ENCODE peak calls at places on chromosomes 11 and 22, in five cellular contexts. One of them, this sample, is unnamed.
A peak's percentile ranks its signal among the peaks of the same experiment; 100 is the strongest.

GRCh38 chr11:394034-394857 is at the start of gene PKP3:
- DNase-seq in neural crest cell: no peak
- DNase-seq in astrocyte of the spinal cord: peak; percentile 48
- DNase-seq in cardiac fibroblast: peak; percentile 71
- DNase-seq in lower leg skin: no peak
- DNase-seq in this sample: no peak

GRCh38 chr11:122853971-122854446 is 15.7 kb downstream of the CRTAM start:
- DNase-seq in neural crest cell: peak; percentile 74
- DNase-seq in astrocyte of the spinal cord: peak; percentile 89
- DNase-seq in cardiac fibroblast: peak; percentile 90
- DNase-seq in lower leg skin: no peak
- DNase-seq in this sample: no peak

GRCh38 chr11:13118194-13118593 is 109.1 kb downstream of the RASSF10 start:
- DNase-seq in neural crest cell: no peak
- DNase-seq in astrocyte of the spinal cord: peak; percentile 95
- DNase-seq in cardiac fibroblast: peak; percentile 83
- DNase-seq in lower leg skin: no peak
- DNase-seq in this sample: no peak

GRCh38 chr22:37109242-37109917 is at the start of gene TMPRSS6:
- DNase-seq in neural crest cell: no peak
- DNase-seq in astrocyte of the spinal cord: no peak
- DNase-seq in cardiac fibroblast: no peak
- DNase-seq in lower leg skin: no peak
- DNase-seq in this sample: no peak

GRCh38 chr11:17897495-17897894 is 115.4 kb downstream of the SERGEF start:
- DNase-seq in neural crest cell: no peak
- DNase-seq in astrocyte of the spinal cord: no peak
- DNase-seq in cardiac fibroblast: no peak
- DNase-seq in lower leg skin: no peak
- DNase-seq in this sample: no peak

GRCh38 chr11:102928247-102928646 is 27.3 kb downstream of the MMP13 start:
- DNase-seq in neural crest cell: no peak
- DNase-seq in astrocyte of the spinal cord: no peak
- DNase-seq in cardiac fibroblast: no peak
- DNase-seq in lower leg skin: no peak
- DNase-seq in this sample: no peak

GRCh38 chr11:71456831-71457230 is 3.8 kb downstream of the NADSYN1 start:
- DNase-seq in neural crest cell: no peak
- DNase-seq in astrocyte of the spinal cord: no peak
- DNase-seq in cardiac fibroblast: no peak
- DNase-seq in lower leg skin: no peak
- DNase-seq in this sample: no peak

GRCh38 chr22:19822301-19823117 is 32.2 kb downstream of the GNB1L start:
- DNase-seq in neural crest cell: no peak
- DNase-seq in astrocyte of the spinal cord: no peak
- DNase-seq in cardiac fibroblast: no peak
- DNase-seq in lower leg skin: peak; percentile 82
- DNase-seq in this sample: no peak

GRCh38 chr11:130308925-130309324 is 5.8 kb downstream of the ZBTB44 start:
- DNase-seq in neural crest cell: no peak
- DNase-seq in astrocyte of the spinal cord: no peak
- DNase-seq in cardiac fibroblast: no peak
- DNase-seq in lower leg skin: no peak
- DNase-seq in this sample: no peak

GRCh38 chr11:55572548-55572947 is 620 bp downstream of the OR4C16 start:
- DNase-seq in neural crest cell: no peak
- DNase-seq in astrocyte of the spinal cord: no peak
- DNase-seq in cardiac fibroblast: no peak
- DNase-seq in lower leg skin: no peak
- DNase-seq in this sample: no peak

GRCh38 chr11:120608760-120609211 is 97.2 kb downstream of the GRIK4 start:
- DNase-seq in neural crest cell: no peak
- DNase-seq in astrocyte of the spinal cord: no peak
- DNase-seq in cardiac fibroblast: no peak
- DNase-seq in lower leg skin: no peak
- DNase-seq in this sample: peak; percentile 38

GRCh38 chr22:33126881-33127280 is 68.7 kb upstream of the SYN3 start:
- DNase-seq in neural crest cell: no peak
- DNase-seq in astrocyte of the spinal cord: no peak
- DNase-seq in cardiac fibroblast: no peak
- DNase-seq in lower leg skin: no peak
- DNase-seq in this sample: no peak

GRCh38 chr22:22820626-22821025 is 67.0 kb upstream of the IGLL5 start:
- DNase-seq in neural crest cell: no peak
- DNase-seq in astrocyte of the spinal cord: no peak
- DNase-seq in cardiac fibroblast: no peak
- DNase-seq in lower leg skin: no peak
- DNase-seq in this sample: no peak

GRCh38 chr22:35306350-35306967 is 6.8 kb downstream of the TOM1 start:
- DNase-seq in neural crest cell: no peak
- DNase-seq in astrocyte of the spinal cord: no peak
- DNase-seq in cardiac fibroblast: peak; percentile 31
- DNase-seq in lower leg skin: no peak
- DNase-seq in this sample: no peak

GRCh38 chr22:26333088-26333800 is 95.8 kb upstream of the ASPHD2 start:
- DNase-seq in neural crest cell: no peak
- DNase-seq in astrocyte of the spinal cord: no peak
- DNase-seq in cardiac fibroblast: no peak
- DNase-seq in lower leg skin: no peak
- DNase-seq in this sample: no peak

GRCh38 chr22:26328221-26328620 is 100.8 kb upstream of the ASPHD2 start:
- DNase-seq in neural crest cell: no peak
- DNase-seq in astrocyte of the spinal cord: no peak
- DNase-seq in cardiac fibroblast: no peak
- DNase-seq in lower leg skin: no peak
- DNase-seq in this sample: no peak

GRCh38 chr22:26327306-26327705 is 101.8 kb upstream of the ASPHD2 start:
- DNase-seq in neural crest cell: no peak
- DNase-seq in astrocyte of the spinal cord: no peak
- DNase-seq in cardiac fibroblast: no peak
- DNase-seq in lower leg skin: no peak
- DNase-seq in this sample: no peak

GRCh38 chr22:26334232-26334631 is 94.8 kb upstream of the ASPHD2 start:
- DNase-seq in neural crest cell: no peak
- DNase-seq in astrocyte of the spinal cord: no peak
- DNase-seq in cardiac fibroblast: no peak
- DNase-seq in lower leg skin: no peak
- DNase-seq in this sample: no peak

DNA sequence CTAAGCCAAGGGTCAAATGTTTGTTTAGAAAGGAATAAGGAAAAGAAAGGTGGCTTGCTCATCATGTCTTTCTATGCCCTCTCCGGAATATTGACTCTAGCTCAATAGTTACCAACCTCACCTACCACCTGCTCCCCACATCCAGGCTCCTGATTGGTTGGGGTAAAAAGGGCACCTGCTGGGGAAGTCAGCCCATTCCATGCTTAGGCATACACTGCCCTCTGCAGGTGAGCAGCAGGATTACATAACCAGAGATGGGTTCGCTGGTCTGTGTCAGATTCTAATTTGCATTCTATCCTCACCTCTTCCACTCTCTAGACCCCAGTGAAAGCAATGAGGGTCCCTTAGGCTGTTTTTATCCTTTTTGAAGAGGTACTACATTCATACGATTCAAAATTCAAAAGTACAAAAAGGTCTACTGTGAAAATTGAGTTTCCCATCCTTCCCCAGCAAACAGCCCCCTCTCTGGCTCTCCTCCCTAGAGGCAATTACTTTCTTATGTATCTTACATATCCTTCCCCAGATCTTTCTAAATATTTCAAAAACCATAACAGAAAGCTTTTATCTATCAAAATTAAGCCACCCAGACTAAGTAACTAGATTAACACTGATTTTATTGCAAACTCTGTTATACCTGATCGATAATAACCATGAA is 98.0 kb upstream of the ASPHD2 start:
- DNase-seq in neural crest cell: peak; percentile 68
- DNase-seq in astrocyte of the spinal cord: peak; percentile 17
- DNase-seq in cardiac fibroblast: peak; percentile 56
- DNase-seq in lower leg skin: no peak
- DNase-seq in this sample: no peak
- TF ChIP-seq CTCF in neural crest cell: peak; percentile 96
- TF ChIP-seq CTCF in astrocyte of the spinal cord: peak; percentile 88
- TF ChIP-seq CTCF in cardiac fibroblast: peak; percentile 90
- TF ChIP-seq CTCF in lower leg skin: no peak
- TF ChIP-seq CTCF in this sample: peak; percentile 62

DNA sequence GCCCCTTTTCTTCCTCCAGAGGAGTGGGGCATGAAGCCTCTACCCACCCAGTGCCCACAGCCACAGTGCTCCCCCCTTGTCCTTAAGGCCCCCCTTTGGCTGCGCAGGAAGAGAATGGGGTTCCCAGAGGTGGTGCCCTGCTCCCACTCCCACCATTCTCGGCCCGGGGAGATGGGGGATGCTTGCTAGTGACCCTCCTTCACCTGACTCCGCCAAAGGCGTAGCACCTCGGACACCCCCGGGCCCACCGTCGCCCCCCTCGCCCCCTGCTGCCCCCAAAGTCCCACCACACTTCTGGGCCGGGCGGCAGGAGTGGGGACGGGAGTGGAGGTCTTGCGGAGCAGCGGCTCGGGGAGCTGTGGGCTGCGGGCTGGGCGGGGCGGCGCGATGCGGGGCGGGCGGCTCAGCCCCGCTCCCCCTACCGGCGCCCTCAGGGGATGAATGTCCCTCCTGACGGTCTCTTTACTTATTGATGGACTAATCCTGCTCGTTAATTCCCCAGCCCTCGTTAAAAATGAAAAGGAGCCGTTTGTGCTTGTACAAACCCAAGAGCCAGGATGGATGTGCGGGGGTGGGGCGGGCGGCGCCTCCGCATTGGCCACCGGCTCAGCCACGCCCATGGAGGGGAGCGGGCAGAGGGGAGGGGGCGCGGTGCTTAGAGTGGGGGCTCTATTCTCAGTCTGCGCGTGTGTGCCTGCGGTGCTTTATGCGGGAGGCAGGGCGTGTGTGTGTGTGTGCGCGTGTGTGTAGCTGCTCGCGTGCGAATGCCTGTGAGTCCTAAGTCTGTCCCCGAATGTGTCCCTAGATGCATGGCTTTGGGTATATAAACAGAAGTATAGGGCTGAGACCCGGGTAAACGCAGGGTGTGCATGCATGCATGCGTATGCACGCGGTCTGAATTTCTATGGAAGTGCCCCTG is 25.6 kb downstream of the SYT7 start:
- DNase-seq in neural crest cell: peak; percentile 9
- DNase-seq in astrocyte of the spinal cord: no peak
- DNase-seq in cardiac fibroblast: no peak
- DNase-seq in lower leg skin: no peak
- DNase-seq in this sample: no peak
- TF ChIP-seq CTCF in neural crest cell: peak; percentile 55
- TF ChIP-seq CTCF in astrocyte of the spinal cord: no peak
- TF ChIP-seq CTCF in cardiac fibroblast: peak; percentile 4
- TF ChIP-seq CTCF in lower leg skin: no peak
- TF ChIP-seq CTCF in this sample: no peak

GRCh38 chr11:11942668-11943067 is 65.8 kb downstream of the DKK3 start:
- DNase-seq in neural crest cell: no peak
- DNase-seq in astrocyte of the spinal cord: no peak
- DNase-seq in cardiac fibroblast: no peak
- DNase-seq in lower leg skin: no peak
- DNase-seq in this sample: no peak
- TF ChIP-seq CTCF in neural crest cell: no peak
- TF ChIP-seq CTCF in astrocyte of the spinal cord: no peak
- TF ChIP-seq CTCF in cardiac fibroblast: no peak
- TF ChIP-seq CTCF in lower leg skin: no peak
- TF ChIP-seq CTCF in this sample: no peak

GRCh38 chr11:9803685-9804413 is 140.0 kb downstream of the SWAP70 start:
- DNase-seq in neural crest cell: no peak
- DNase-seq in astrocyte of the spinal cord: no peak
- DNase-seq in cardiac fibroblast: no peak
- DNase-seq in lower leg skin: no peak
- DNase-seq in this sample: no peak

GRCh38 chr11:9808943-9809342 is 145.1 kb downstream of the SWAP70 start:
- DNase-seq in neural crest cell: no peak
- DNase-seq in astrocyte of the spinal cord: peak; percentile 71
- DNase-seq in cardiac fibroblast: peak; percentile 58
- DNase-seq in lower leg skin: no peak
- DNase-seq in this sample: no peak

GRCh38 chr11:9802291-9802861 is 138.5 kb downstream of the SWAP70 start:
- DNase-seq in neural crest cell: no peak
- DNase-seq in astrocyte of the spinal cord: peak; percentile 83
- DNase-seq in cardiac fibroblast: peak; percentile 87
- DNase-seq in lower leg skin: no peak
- DNase-seq in this sample: peak; percentile 27

GRCh38 chr11:9806946-9807687 is 143.2 kb downstream of the SWAP70 start:
- DNase-seq in neural crest cell: no peak
- DNase-seq in astrocyte of the spinal cord: no peak
- DNase-seq in cardiac fibroblast: no peak
- DNase-seq in lower leg skin: no peak
- DNase-seq in this sample: no peak

DNA sequence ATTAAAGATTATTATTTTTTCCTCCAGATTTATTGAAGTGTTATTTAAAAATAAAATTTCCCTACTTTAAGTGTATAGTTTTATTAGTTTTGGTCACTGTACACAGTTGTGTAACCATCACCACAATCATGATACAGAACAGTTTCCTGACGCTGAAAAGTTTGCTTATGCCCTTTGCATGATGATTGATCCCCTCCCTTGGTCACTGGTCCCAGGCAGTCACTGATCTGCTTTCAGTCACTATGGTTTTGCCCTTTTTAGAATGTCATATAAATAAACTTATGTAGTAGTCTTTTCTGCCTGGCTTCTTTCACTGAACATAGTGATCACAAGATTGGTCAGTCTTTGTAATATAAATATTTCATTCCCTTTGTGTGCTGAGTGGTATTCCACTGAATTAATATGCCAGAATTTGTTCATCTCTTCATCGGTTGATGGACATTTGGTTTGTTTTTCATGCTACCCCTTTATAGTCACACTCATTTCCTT is 140.6 kb downstream of the SWAP70 start:
- DNase-seq in neural crest cell: no peak
- DNase-seq in astrocyte of the spinal cord: no peak
- DNase-seq in cardiac fibroblast: no peak
- DNase-seq in lower leg skin: no peak
- DNase-seq in this sample: no peak
- TF ChIP-seq CTCF in neural crest cell: no peak
- TF ChIP-seq CTCF in astrocyte of the spinal cord: no peak
- TF ChIP-seq CTCF in cardiac fibroblast: no peak
- TF ChIP-seq CTCF in lower leg skin: no peak
- TF ChIP-seq CTCF in this sample: no peak

GRCh38 chr11:16632295-16633200 is 105.9 kb upstream of the C11orf58 start:
- DNase-seq in neural crest cell: no peak
- DNase-seq in astrocyte of the spinal cord: peak; percentile 23
- DNase-seq in cardiac fibroblast: peak; percentile 17
- DNase-seq in lower leg skin: no peak
- DNase-seq in this sample: no peak
- TF ChIP-seq CTCF in neural crest cell: peak; percentile 55
- TF ChIP-seq CTCF in astrocyte of the spinal cord: peak; percentile 64
- TF ChIP-seq CTCF in cardiac fibroblast: peak; percentile 40
- TF ChIP-seq CTCF in lower leg skin: no peak
- TF ChIP-seq CTCF in this sample: peak; percentile 12

GRCh38 chr11:119030329-119031047 is at the start of gene SLC37A4:
- DNase-seq in neural crest cell: peak; percentile 97
- DNase-seq in astrocyte of the spinal cord: peak; percentile 98
- DNase-seq in cardiac fibroblast: peak; percentile 98
- DNase-seq in lower leg skin: peak; percentile 99
- DNase-seq in this sample: peak; percentile 95
- TF ChIP-seq CTCF in neural crest cell: peak; percentile 92
- TF ChIP-seq CTCF in astrocyte of the spinal cord: no peak
- TF ChIP-seq CTCF in cardiac fibroblast: no peak
- TF ChIP-seq CTCF in lower leg skin: no peak
- TF ChIP-seq CTCF in this sample: peak; percentile 93